ENCODE peak calls at places on chromosomes 16 and 17, in four cellular contexts. One of them, this sample, is unnamed.
A peak's percentile ranks its signal among the peaks of the same experiment; 100 is the strongest.

GRCh38 chr17:67157732-67158639 is 87.0 kb downstream of the HELZ start:
- DNase-seq in fibroblast of lung: peak; percentile 55
- DNase-seq in HepG2: peak; percentile 27
- DNase-seq in heart right ventricle: no peak
- DNase-seq in this sample: peak; percentile 84

GRCh38 chr16:88616320-88616719 is 22.1 kb upstream of the IL17C start:
- DNase-seq in heart right ventricle: no peak
- DNase-seq in HepG2: no peak
- DNase-seq in fibroblast of lung: no peak
- DNase-seq in this sample: no peak

GRCh38 chr16:57115504-57116182 is 23.3 kb downstream of the CPNE2 start:
- DNase-seq in fibroblast of lung: peak; percentile 47
- DNase-seq in HepG2: no peak
- DNase-seq in heart right ventricle: peak; percentile 80
- DNase-seq in this sample: peak; percentile 84

GRCh38 chr16:11131706-11132105 is 124.3 kb downstream of the SOCS1 start:
- DNase-seq in fibroblast of lung: no peak
- DNase-seq in HepG2: no peak
- DNase-seq in heart right ventricle: no peak
- DNase-seq in this sample: no peak

GRCh38 chr16:56301391-56301850 is 110.1 kb downstream of the GNAO1 start:
- DNase-seq in heart right ventricle: no peak
- DNase-seq in HepG2: no peak
- DNase-seq in fibroblast of lung: peak; percentile 20
- DNase-seq in this sample: no peak

GRCh38 chr17:31427684-31428083 is 36.2 kb downstream of the RAB11FIP4 start:
- DNase-seq in HepG2: no peak
- DNase-seq in fibroblast of lung: no peak
- DNase-seq in heart right ventricle: no peak
- DNase-seq in this sample: no peak

GRCh38 chr16:29857133-29857760 is 5.8 kb downstream of the CDIPT start:
- DNase-seq in HepG2: no peak
- DNase-seq in heart right ventricle: no peak
- DNase-seq in fibroblast of lung: peak; percentile 61
- DNase-seq in this sample: no peak

GRCh38 chr16:87835882-87836331 is 33.4 kb downstream of the SLC7A5 start:
- DNase-seq in fibroblast of lung: no peak
- DNase-seq in heart right ventricle: no peak
- DNase-seq in HepG2: no peak
- DNase-seq in this sample: no peak

GRCh38 chr16:84423416-84423837 is 55.1 kb downstream of the ATP2C2 start:
- DNase-seq in heart right ventricle: no peak
- DNase-seq in HepG2: peak; percentile 67
- DNase-seq in fibroblast of lung: peak; percentile 39
- DNase-seq in this sample: peak; percentile 47

GRCh38 chr16:87564524-87564778 is 37.9 kb upstream of the JPH3 start:
- DNase-seq in heart right ventricle: no peak
- DNase-seq in fibroblast of lung: no peak
- DNase-seq in HepG2: no peak
- DNase-seq in this sample: no peak

GRCh38 chr17:18055597-18055996 is 16.4 kb downstream of the GID4 start:
- DNase-seq in HepG2: no peak
- DNase-seq in heart right ventricle: no peak
- DNase-seq in fibroblast of lung: no peak
- DNase-seq in this sample: no peak

GRCh38 chr17:21376835-21377690 is 906 bp downstream of the KCNJ12 start:
- DNase-seq in HepG2: no peak
- DNase-seq in fibroblast of lung: peak; percentile 28
- DNase-seq in heart right ventricle: no peak
- DNase-seq in this sample: peak; percentile 35

GRCh38 chr17:81558941-81559806 is 7.0 kb upstream of the FAAP100 start:
- DNase-seq in fibroblast of lung: no peak
- DNase-seq in heart right ventricle: no peak
- DNase-seq in HepG2: no peak
- DNase-seq in this sample: peak; percentile 83

GRCh38 chr17:67503184-67503583 is 126.1 kb downstream of the PITPNC1 start:
- DNase-seq in heart right ventricle: no peak
- DNase-seq in fibroblast of lung: no peak
- DNase-seq in HepG2: no peak
- DNase-seq in this sample: no peak

GRCh38 chr16:154223-155030 is 2.0 kb downstream of the HBZ start:
- DNase-seq in HepG2: no peak
- DNase-seq in fibroblast of lung: peak; percentile 26
- DNase-seq in heart right ventricle: no peak
- DNase-seq in this sample: peak; percentile 63

GRCh38 chr17:3960764-3961163 is 3.5 kb downstream of the ATP2A3 start:
- DNase-seq in HepG2: no peak
- DNase-seq in fibroblast of lung: peak; percentile 86
- DNase-seq in heart right ventricle: no peak
- DNase-seq in this sample: no peak

GRCh38 chr16:85528528-85529387 is 84.4 kb upstream of the GSE1 start:
- DNase-seq in heart right ventricle: no peak
- DNase-seq in HepG2: no peak
- DNase-seq in fibroblast of lung: no peak
- DNase-seq in this sample: no peak

GRCh38 chr16:24685539-24686432 is 43.7 kb upstream of the TNRC6A start:
- DNase-seq in heart right ventricle: peak; percentile 69
- DNase-seq in fibroblast of lung: peak; percentile 76
- DNase-seq in HepG2: peak; percentile 85
- DNase-seq in this sample: no peak

GRCh38 chr16:30941600-30942420 is 7.1 kb upstream of the ORAI3 start:
- DNase-seq in heart right ventricle: peak; percentile 73
- DNase-seq in fibroblast of lung: peak; percentile 56
- DNase-seq in HepG2: peak; percentile 80
- DNase-seq in this sample: peak; percentile 70

GRCh38 chr17:57597531-57598453 is 147.3 kb downstream of the CCDC182 start:
- DNase-seq in heart right ventricle: peak; percentile 81
- DNase-seq in HepG2: peak; percentile 67
- DNase-seq in fibroblast of lung: peak; percentile 89
- DNase-seq in this sample: peak; percentile 85

GRCh38 chr16:15538484-15538883 is 104.1 kb downstream of the BMERB1 start:
- DNase-seq in heart right ventricle: no peak
- DNase-seq in HepG2: no peak
- DNase-seq in fibroblast of lung: no peak
- DNase-seq in this sample: no peak

GRCh38 chr16:49635009-49635350 is 220.9 kb downstream of the ZNF423 start:
- DNase-seq in HepG2: no peak
- DNase-seq in heart right ventricle: no peak
- DNase-seq in fibroblast of lung: no peak
- DNase-seq in this sample: no peak

GRCh38 chr16:69718365-69718764 is 8.0 kb downstream of the NQO1 start:
- DNase-seq in heart right ventricle: no peak
- DNase-seq in HepG2: no peak
- DNase-seq in fibroblast of lung: no peak
- DNase-seq in this sample: no peak

GRCh38 chr16:81241706-81242105 is 3.2 kb downstream of the BCO1 start:
- DNase-seq in heart right ventricle: no peak
- DNase-seq in HepG2: no peak
- DNase-seq in fibroblast of lung: no peak
- DNase-seq in this sample: no peak

GRCh38 chr17:65783845-65784334 is 222.4 kb upstream of the AXIN2 start:
- DNase-seq in fibroblast of lung: peak; percentile 92
- DNase-seq in HepG2: peak; percentile 90
- DNase-seq in heart right ventricle: no peak
- DNase-seq in this sample: peak; percentile 7

GRCh38 chr17:50684612-50685333 is 22.9 kb downstream of the ANKRD40 start:
- DNase-seq in fibroblast of lung: no peak
- DNase-seq in HepG2: peak; percentile 98
- DNase-seq in heart right ventricle: no peak
- DNase-seq in this sample: no peak

GRCh38 chr16:1188781-1189189 is 35.9 kb downstream of the CACNA1H start:
- DNase-seq in heart right ventricle: peak; percentile 45
- DNase-seq in fibroblast of lung: peak; percentile 7
- DNase-seq in HepG2: no peak
- DNase-seq in this sample: peak; percentile 59

GRCh38 chr16:8936421-8936820 is 27.3 kb downstream of the USP7 start:
- DNase-seq in fibroblast of lung: peak; percentile 30
- DNase-seq in HepG2: peak; percentile 70
- DNase-seq in heart right ventricle: no peak
- DNase-seq in this sample: peak; percentile 60

GRCh38 chr17:80673152-80673920 is 128.7 kb downstream of the RPTOR start:
- DNase-seq in heart right ventricle: no peak
- DNase-seq in HepG2: peak; percentile 98
- DNase-seq in fibroblast of lung: peak; percentile 58
- DNase-seq in this sample: no peak

GRCh38 chr16:85086347-85087291 is 25.7 kb downstream of the CIBAR2 start:
- DNase-seq in fibroblast of lung: peak; percentile 65
- DNase-seq in HepG2: peak; percentile 56
- DNase-seq in heart right ventricle: peak; percentile 55
- DNase-seq in this sample: peak; percentile 76

GRCh38 chr17:70767102-70767701 is 597.9 kb downstream of the KCNJ2 start:
- DNase-seq in HepG2: peak; percentile 31
- DNase-seq in fibroblast of lung: peak; percentile 73
- DNase-seq in heart right ventricle: no peak
- DNase-seq in this sample: peak; percentile 34

GRCh38 chr17:82242977-82243647 is 14.3 kb downstream of the SLC16A3 start:
- DNase-seq in fibroblast of lung: peak; percentile 91
- DNase-seq in heart right ventricle: peak; percentile 67
- DNase-seq in HepG2: peak; percentile 84
- DNase-seq in this sample: peak; percentile 76

GRCh38 chr17:80169784-80170500 is at the start of gene CARD14:
- DNase-seq in fibroblast of lung: no peak
- DNase-seq in heart right ventricle: no peak
- DNase-seq in HepG2: no peak
- DNase-seq in this sample: no peak

GRCh38 chr16:30090607-30091332 is 954 bp downstream of the TBX6 start:
- DNase-seq in fibroblast of lung: no peak
- DNase-seq in HepG2: no peak
- DNase-seq in heart right ventricle: no peak
- DNase-seq in this sample: no peak

GRCh38 chr17:17729620-17730249 is 48.5 kb downstream of the RAI1 start:
- DNase-seq in fibroblast of lung: no peak
- DNase-seq in heart right ventricle: no peak
- DNase-seq in HepG2: peak; percentile 30
- DNase-seq in this sample: no peak

GRCh38 chr17:77501101-77501566 is 360.4 kb downstream of the SEC14L1 start:
- DNase-seq in HepG2: peak; percentile 43
- DNase-seq in heart right ventricle: no peak
- DNase-seq in fibroblast of lung: peak; percentile 36
- DNase-seq in this sample: no peak
- TF ChIP-seq CTCF in HepG2: peak; percentile 63
- TF ChIP-seq CTCF in heart right ventricle: no peak
- TF ChIP-seq CTCF in fibroblast of lung: peak; percentile 60
- TF ChIP-seq CTCF in this sample: no peak

DNA sequence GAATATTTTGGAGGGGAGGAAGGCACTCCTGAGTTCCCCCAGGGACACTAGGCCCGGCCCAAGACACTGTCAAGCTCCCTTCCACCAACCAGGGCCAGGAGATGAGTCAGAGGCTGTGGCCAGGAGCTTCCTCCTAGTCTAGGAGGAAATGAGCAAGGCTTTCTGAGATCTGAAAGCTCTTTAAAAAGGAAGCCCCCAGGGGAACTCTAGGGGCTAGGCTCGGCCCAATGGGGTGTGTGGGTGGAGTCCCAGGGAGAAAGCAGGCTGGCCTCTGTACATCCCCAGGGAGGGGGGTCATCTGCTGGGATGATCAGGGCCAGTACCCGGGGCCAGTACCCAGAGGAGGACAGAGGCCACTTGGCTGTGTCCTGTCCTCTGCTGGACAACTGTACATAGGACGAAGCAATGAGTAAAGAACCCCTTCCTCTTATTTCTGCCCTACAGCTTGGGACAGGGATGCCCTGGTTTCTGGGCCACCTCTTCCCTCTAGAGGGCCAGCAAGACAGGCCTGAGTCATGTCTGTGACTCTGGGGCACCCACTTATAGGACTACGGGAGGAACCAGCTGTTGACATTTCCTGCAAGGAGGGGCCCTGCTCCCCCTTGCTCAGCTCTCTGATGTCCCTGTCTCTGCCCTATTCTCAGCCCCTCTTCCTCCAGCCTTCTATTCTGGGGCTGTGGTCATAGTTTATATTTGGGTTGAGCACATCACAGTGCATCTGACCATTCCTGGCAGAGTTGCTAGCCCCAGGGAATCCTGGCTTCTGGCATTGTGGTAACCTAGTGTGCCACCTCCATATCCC is 2.7 kb downstream of the FHOD1 start:
- DNase-seq in fibroblast of lung: peak; percentile 68
- DNase-seq in heart right ventricle: peak; percentile 86
- DNase-seq in HepG2: no peak
- DNase-seq in this sample: peak; percentile 95
- H3K4me3 ChIP-seq in fibroblast of lung: no peak overlapping the region
- H3K4me3 ChIP-seq in heart right ventricle: no peak overlapping the region
- H3K4me3 ChIP-seq in HepG2: no peak overlapping the region
- H3K4me3 ChIP-seq in this sample: no peak overlapping the region

GRCh38 chr17:43662432-43663141 is 865 bp upstream of the MEOX1 start:
- DNase-seq in heart right ventricle: no peak
- DNase-seq in HepG2: no peak
- DNase-seq in fibroblast of lung: no peak
- DNase-seq in this sample: no peak

GRCh38 chr17:43660262-43660661 is 1.5 kb downstream of the MEOX1 start:
- DNase-seq in fibroblast of lung: no peak
- DNase-seq in HepG2: no peak
- DNase-seq in heart right ventricle: no peak
- DNase-seq in this sample: no peak

GRCh38 chr17:43660816-43661493 is 767 bp downstream of the MEOX1 start:
- DNase-seq in HepG2: no peak
- DNase-seq in heart right ventricle: no peak
- DNase-seq in fibroblast of lung: no peak
- DNase-seq in this sample: no peak

GRCh38 chr17:43663383-43663782 is 1.7 kb upstream of the MEOX1 start:
- DNase-seq in fibroblast of lung: no peak
- DNase-seq in HepG2: no peak
- DNase-seq in heart right ventricle: no peak
- DNase-seq in this sample: no peak

DNA sequence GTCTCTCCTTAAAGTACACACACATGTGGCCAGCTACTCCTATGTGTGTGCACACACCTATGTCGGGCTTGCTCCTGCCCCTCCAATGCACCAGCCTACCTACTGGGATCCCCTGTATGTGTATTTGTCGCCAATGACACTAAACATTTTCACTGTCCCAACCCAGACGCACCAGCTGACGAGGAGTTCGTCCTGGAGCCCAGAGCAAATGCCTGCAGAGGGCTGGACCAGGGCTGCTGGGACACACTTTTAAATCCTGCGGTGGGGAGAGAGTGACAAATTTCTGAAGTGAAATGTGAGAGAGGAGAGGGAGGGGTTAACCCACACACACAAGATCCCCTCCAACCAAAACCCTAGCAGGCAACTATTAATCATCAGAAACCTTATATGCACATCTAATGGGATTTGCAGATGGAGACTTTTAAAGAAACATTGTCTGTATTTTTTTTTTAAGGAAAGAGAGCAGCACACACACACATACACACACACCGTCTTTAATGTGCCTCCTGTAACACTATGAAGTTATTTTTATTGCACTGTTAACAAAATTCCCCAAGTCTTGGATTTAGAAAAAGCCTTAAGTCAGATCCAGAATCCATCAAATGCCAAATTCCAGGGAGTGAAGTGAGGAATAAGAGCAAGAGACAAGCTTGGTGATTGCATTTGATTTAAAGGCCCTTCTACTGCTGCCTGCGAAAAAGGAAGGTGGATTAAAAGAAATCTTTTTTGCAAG is at the start of gene MEOX1:
- DNase-seq in HepG2: no peak
- DNase-seq in fibroblast of lung: peak; percentile 71
- DNase-seq in heart right ventricle: peak; percentile 56
- DNase-seq in this sample: peak; percentile 89
- H3K27ac ChIP-seq in HepG2: no peak within 1 kb of the TSS
- H3K27ac ChIP-seq in fibroblast of lung: no peak within 1 kb of the TSS
- H3K27ac ChIP-seq in heart right ventricle: peak within 1 kb of the TSS; percentile 78
- H3K27ac ChIP-seq in this sample: peak within 1 kb of the TSS; percentile 79

GRCh38 chr16:22007509-22008214 is at the start of gene MOSMO:
- DNase-seq in fibroblast of lung: peak; percentile 67
- DNase-seq in HepG2: peak; percentile 85
- DNase-seq in heart right ventricle: peak; percentile 74
- DNase-seq in this sample: peak; percentile 69
- TF ChIP-seq CTCF in fibroblast of lung: no peak
- TF ChIP-seq CTCF in HepG2: peak; percentile 46
- TF ChIP-seq CTCF in heart right ventricle: no peak
- TF ChIP-seq CTCF in this sample: peak; percentile 11